ENCODE peak calls at places on chromosomes 12 and 14, in eight cellular contexts. J, Z, D, U, Y, M, R and S are unnamed samples.

GRCh38 chr14:97153527-97153926 is 356.3 kb downstream of the VRK1 start:
- DNase-seq in J (no peak), U (no peak), Y (no peak), Z (no peak), M (no peak), R (no peak), D (no peak), S (no peak)

GRCh38 chr12:85516667-85517325 is 236.8 kb downstream of the ALX1 start:
- DNase-seq in M (no peak), U (no peak), Y (no peak), D (no peak), J (no peak), Z (no peak), R (no peak), S (no peak)

GRCh38 chr12:69337325-69337724 is 10.9 kb upstream of the LYZ start:
- DNase-seq in J (no peak), Z (no peak), M (no peak), U (no peak), D (no peak), R (no peak), Y (no peak), S (no peak)

GRCh38 chr12:59044791-59045190 is 124.5 kb upstream of the LRIG3 start:
- DNase-seq in J (no peak), U (no peak), Y (no peak), Z (no peak), M (no peak), D (no peak), R (no peak), S (no peak)

GRCh38 chr12:42129595-42130204 is 15.0 kb downstream of the GXYLT1 start:
- DNase-seq in R (no peak), M (no peak), J (no peak), D (peak), U (peak), Y (no peak), Z (no peak), S (peak)

GRCh38 chr14:57199911-57200310 is 68.8 kb downstream of the EXOC5 start:
- DNase-seq in Z (no peak), J (no peak), R (no peak), D (no peak), U (no peak), M (no peak), Y (no peak), S (no peak)

GRCh38 chr14:27049611-27050172 is 451.9 kb upstream of the NOVA1 start:
- DNase-seq in Z (no peak), D (no peak), Y (no peak), R (no peak), U (no peak), M (no peak), J (no peak), S (no peak)

GRCh38 chr12:59742831-59743230 is 147.0 kb downstream of the SLC16A7 start:
- DNase-seq in R (no peak), D (no peak), J (no peak), U (no peak), Z (no peak), M (no peak), Y (no peak), S (no peak)